ENCODE peak calls at places on chromosomes 3 and 15, in ten cellular contexts. J is left colon, F is HFF-Myc, S is H7, Y is Panc1, I is germinal center, X is Daoy, Z is activated T-cell treated with anti-CD3 and anti-CD28 coated beads for 48 hours, N is hepatic stellate cell, K is occipital lobe. V is an unnamed sample.

GRCh38 chr3:194488007-194488742 is 1.4 kb upstream of the ATP13A3 start:
- DNase-seq in F (no peak), I (peak; percentile 17), J (no peak), N (no peak), Z (no peak), S (no peak), Y (no peak), X (peak; percentile 44), K (no peak), V (peak; percentile 100)

GRCh38 chr15:77821188-77821958 is 188.7 kb upstream of the LINGO1 start:
- DNase-seq in N (peak; percentile 81), I (peak; percentile 49), J (peak; percentile 74), S (peak; percentile 91), X (peak; percentile 76), F (peak; percentile 4), Y (peak; percentile 43), Z (peak; percentile 38), K (peak; percentile 86), V (peak; percentile 52)

GRCh38 chr3:69806735-69807438 is 67.6 kb downstream of the MITF start:
- DNase-seq in N (peak; percentile 19), J (no peak), F (peak; percentile 42), Y (no peak), X (peak; percentile 33), S (no peak), Z (no peak), I (no peak), K (no peak), V (peak; percentile 36)

GRCh38 chr15:22978691-22979068 is 1.5 kb downstream of the CYFIP1 start:
- DNase-seq in Z (no peak), Y (no peak), N (peak; percentile 22), S (peak; percentile 62), J (no peak), K (no peak), F (no peak), I (no peak), X (no peak), V (no peak)

GRCh38 chr3:49132437-49133225 is at the start of gene LAMB2:
- DNase-seq in J (peak; percentile 75), X (peak; percentile 70), Z (no peak), F (peak; percentile 40), Y (no peak), I (no peak), S (peak; percentile 94), K (peak; percentile 34), N (peak; percentile 89), V (peak; percentile 89)

GRCh38 chr3:96182756-96183155 is 631.6 kb upstream of the EPHA6 start:
- DNase-seq in S (no peak), X (no peak), I (no peak), Z (no peak), F (no peak), J (no peak), K (no peak), Y (no peak), N (no peak), V (no peak)

GRCh38 chr3:51962854-51963530 is 4.3 kb downstream of the PCBP4 start:
- DNase-seq in N (no peak), I (no peak), X (no peak), F (no peak), Z (no peak), J (no peak), Y (no peak), K (no peak), S (no peak), V (no peak)

GRCh38 chr3:168250415-168250861 is 154.7 kb upstream of the GOLIM4 start:
- DNase-seq in F (no peak), K (no peak), S (peak; percentile 24), Y (no peak), Z (no peak), N (no peak), I (no peak), J (no peak), X (peak; percentile 22), V (no peak)

GRCh38 chr3:135762188-135762853 is 203.2 kb upstream of the PPP2R3A start:
- DNase-seq in K (no peak), F (no peak), J (no peak), S (peak; percentile 37), Z (no peak), Y (no peak), X (no peak), N (no peak), I (no peak), V (no peak)

GRCh38 chr15:85837881-85838280 is 43.2 kb upstream of the KLHL25 start:
- DNase-seq in N (no peak), Y (no peak), X (no peak), K (no peak), J (peak; percentile 66), Z (no peak), I (no peak), S (no peak), F (no peak), V (no peak)

GRCh38 chr15:65376767-65377104 is 1.1 kb downstream of the IGDCC3 start:
- DNase-seq in I (no peak), Y (no peak), X (peak; percentile 33), Z (no peak), J (no peak), F (no peak), K (no peak), S (peak; percentile 83), N (no peak), V (no peak)

GRCh38 chr3:173411288-173412064 is 13.9 kb downstream of the NLGN1 start:
- DNase-seq in X (peak; percentile 37), N (peak; percentile 26), I (no peak), J (no peak), Z (no peak), S (no peak), K (peak; percentile 11), F (no peak), Y (no peak), V (peak; percentile 35)

GRCh38 chr15:83982748-83983147 is 252.8 kb upstream of the GOLGA6L4 start:
- DNase-seq in K (no peak), N (no peak), X (no peak), J (no peak), I (no peak), S (no peak), Z (no peak), Y (no peak), F (no peak), V (no peak)

GRCh38 chr15:70054366-70054765 is 43.4 kb downstream of the TLE3 start:
- DNase-seq in K (no peak), F (no peak), X (no peak), I (no peak), S (peak; percentile 47), N (no peak), Z (no peak), Y (no peak), J (no peak), V (no peak)